ENCODE peak calls at places on chromosomes 5 and 9, in five cellular contexts. Y is choroid plexus epithelial cell, U is SK-N-DZ, S is GM23248, B is naive B cell. G is an unnamed sample.

GRCh38 chr9:38010918-38011704 is 57.9 kb downstream of the SHB start:
- DNase-seq in U (no peak), B (no peak), S (no peak), Y (no peak), G (peak; percentile 39)

GRCh38 chr5:173453167-173453566 is 125.0 kb upstream of the STC2 start:
- DNase-seq in S (peak; percentile 44), U (no peak), B (no peak), Y (no peak), G (no peak)

GRCh38 chr5:1485320-1486118 is 38.2 kb downstream of the LPCAT1 start:
- DNase-seq in Y (no peak), B (no peak), U (no peak), S (no peak), G (no peak)

GRCh38 chr5:33148076-33148501 is 292.7 kb upstream of the TARS1 start:
- DNase-seq in B (no peak), Y (peak; percentile 94), U (no peak), S (peak; percentile 96), G (peak; percentile 82)

GRCh38 chr5:150142800-150143724 is 12.6 kb downstream of the PDGFRB start:
- DNase-seq in U (no peak), S (peak; percentile 97), B (no peak), Y (peak; percentile 95), G (peak; percentile 93)

GRCh38 chr9:124492818-124493217 is 14.4 kb downstream of the NR5A1 start:
- DNase-seq in U (no peak), B (no peak), S (no peak), Y (no peak), G (no peak)

GRCh38 chr9:134242706-134243105 is 78.3 kb upstream of the RNU6ATAC start:
- DNase-seq in S (no peak), Y (no peak), B (no peak), U (no peak), G (no peak)

GRCh38 chr9:77158772-77159513 is 18.4 kb upstream of the VPS13A start:
- DNase-seq in Y (peak; percentile 88), U (no peak), S (peak; percentile 36), B (no peak), G (peak; percentile 71)

GRCh38 chr9:35718726-35719511 is 13.1 kb downstream of the TLN1 start:
- DNase-seq in B (peak; percentile 77), Y (no peak), S (peak; percentile 49), U (no peak), G (peak; percentile 39)

GRCh38 chr9:106621299-106621920 is 241.6 kb upstream of the ZNF462 start:
- DNase-seq in B (no peak), S (peak; percentile 6), U (no peak), Y (peak; percentile 20), G (no peak)

GRCh38 chr9:26863074-26863473 is 29.5 kb downstream of the CAAP1 start:
- DNase-seq in U (no peak), Y (peak; percentile 52), B (no peak), S (peak; percentile 44), G (no peak)

GRCh38 chr9:82781965-82782392 is 281.0 kb downstream of the RASEF start:
- DNase-seq in S (no peak), Y (no peak), U (no peak), B (no peak), G (no peak)

GRCh38 chr9:121483049-121483448 is 16.6 kb downstream of the GGTA1 start:
- DNase-seq in S (no peak), B (no peak), Y (peak; percentile 18), U (no peak), G (peak; percentile 67)

GRCh38 chr5:56168066-56168478 is 65.1 kb downstream of the ANKRD55 start:
- DNase-seq in Y (peak; percentile 91), B (no peak), U (no peak), S (no peak), G (no peak)

GRCh38 chr9:278651-279050 is 64.0 kb downstream of the DOCK8 start:
- DNase-seq in S (no peak), U (no peak), B (no peak), Y (no peak), G (no peak)

GRCh38 chr9:105994970-105995369 is 300.6 kb downstream of the TMEM38B start:
- DNase-seq in Y (no peak), S (peak; percentile 2), U (no peak), B (no peak), G (no peak)

GRCh38 chr9:68975644-68976043 is 38.3 kb downstream of the PRKACG start:
- DNase-seq in B (no peak), U (no peak), Y (no peak), S (no peak), G (no peak)

GRCh38 chr5:87188411-87188810 is 79.3 kb upstream of the RASA1 start:
- DNase-seq in U (no peak), B (no peak), S (no peak), Y (no peak), G (no peak)

GRCh38 chr9:136804509-136805206 is 3.1 kb upstream of the RABL6 start:
- DNase-seq in B (no peak), U (no peak), S (no peak), Y (no peak), G (peak; percentile 65)

GRCh38 chr5:178530526-178530925 is 59.7 kb downstream of the COL23A1 start:
- DNase-seq in U (no peak), S (no peak), B (no peak), Y (no peak), G (no peak)

GRCh38 chr5:179974946-179975712 is 67.4 kb upstream of the TBC1D9B start:
- DNase-seq in Y (peak; percentile 37), B (peak; percentile 62), U (peak; percentile 21), S (peak; percentile 22), G (no peak)

GRCh38 chr9:32631991-32632390 is 3.5 kb downstream of the TAF1L start:
- DNase-seq in S (no peak), B (no peak), Y (no peak), U (no peak), G (no peak)

GRCh38 chr5:133801955-133802751 is 166.3 kb downstream of the C5orf15 start:
- DNase-seq in S (peak; percentile 54), Y (peak; percentile 52), B (no peak), U (no peak), G (no peak)

GRCh38 chr9:82488702-82489578 is 500.4 kb downstream of the SPATA31D1 start:
- DNase-seq in B (no peak), S (peak; percentile 62), Y (peak; percentile 96), U (no peak), G (no peak)

GRCh38 chr5:4561403-4561802 is 578.7 kb upstream of the ADAMTS16 start:
- DNase-seq in Y (no peak), B (no peak), S (peak; percentile 7), U (no peak), G (no peak)